ENCODE peak calls at places on chromosomes 5 and 9, in eight cellular contexts. Q is HCT116, U is AG04449, T is AG09309, K is aorta, J is lower leg skin, A is A549, S is tibial nerve. E is an unnamed sample.

GRCh38 chr5:60842859-60843692 is 993 bp downstream of the ELOVL7 start:
- DNase-seq in Q (no peak), U (no peak), T (no peak), K (no peak), J (no peak), A (peak; percentile 13), S (no peak), E (no peak)

GRCh38 chr5:38866362-38867070 is 20.7 kb downstream of the OSMR start:
- DNase-seq in Q (no peak), U (no peak), T (no peak), K (no peak), J (no peak), A (no peak), S (no peak), E (no peak)

GRCh38 chr5:39080597-39081204 is 6.5 kb upstream of the RICTOR start:
- DNase-seq in Q (peak; percentile 60), U (no peak), T (peak; percentile 55), K (peak; percentile 64), J (no peak), A (peak; percentile 64), S (peak; percentile 9), E (no peak)

GRCh38 chr5:152560508-152561137 is 155.5 kb upstream of the NMUR2 start:
- DNase-seq in Q (peak; percentile 18), U (peak; percentile 3), T (no peak), K (peak; percentile 65), J (no peak), A (peak; percentile 4), S (peak; percentile 57), E (no peak)

GRCh38 chr5:14745188-14745563 is 80.7 kb downstream of the OTULIN start:
- DNase-seq in Q (no peak), U (no peak), T (no peak), K (no peak), J (no peak), A (no peak), S (no peak), E (no peak)

GRCh38 chr9:2623046-2623865 is 1.7 kb downstream of the VLDLR start:
- DNase-seq in Q (no peak), U (no peak), T (no peak), K (peak; percentile 66), J (peak; percentile 84), A (peak; percentile 71), S (no peak), E (peak; percentile 87)

GRCh38 chr9:106862115-106862945 is 636 bp upstream of the ZNF462 start:
- DNase-seq in Q (no peak), U (no peak), T (no peak), K (peak; percentile 47), J (no peak), A (peak; percentile 44), S (peak; percentile 26), E (peak; percentile 73)

GRCh38 chr5:94245608-94246007 is 372.8 kb downstream of the KIAA0825 start:
- DNase-seq in Q (no peak), U (no peak), T (peak; percentile 25), K (no peak), J (no peak), A (no peak), S (no peak), E (no peak)

GRCh38 chr5:173232499-173233346 is 2.3 kb downstream of the NKX2-5 start:
- DNase-seq in Q (no peak), U (no peak), T (no peak), K (no peak), J (no peak), A (no peak), S (no peak), E (no peak)

GRCh38 chr5:167967494-167968180 is 323.8 kb upstream of the WWC1 start:
- DNase-seq in Q (no peak), U (no peak), T (no peak), K (no peak), J (no peak), A (no peak), S (no peak), E (no peak)

GRCh38 chr5:61673007-61673735 is 341.1 kb downstream of the ZSWIM6 start:
- DNase-seq in Q (peak; percentile 12), U (no peak), T (peak; percentile 3), K (no peak), J (no peak), A (no peak), S (no peak), E (no peak)

GRCh38 chr5:150648294-150649107 is 8.0 kb downstream of the SYNPO start:
- DNase-seq in Q (no peak), U (no peak), T (no peak), K (peak; percentile 49), J (no peak), A (no peak), S (no peak), E (peak; percentile 70)

GRCh38 chr9:98094851-98095250 is 24.2 kb downstream of the TRIM14 start:
- DNase-seq in Q (no peak), U (no peak), T (no peak), K (no peak), J (no peak), A (no peak), S (no peak), E (no peak)

GRCh38 chr9:137494104-137494544 is 35.0 kb upstream of the NSMF start:
- DNase-seq in Q (no peak), U (no peak), T (no peak), K (no peak), J (no peak), A (no peak), S (no peak), E (no peak)

GRCh38 chr9:113574381-113575262 is 111.1 kb downstream of the RGS3 start:
- DNase-seq in Q (no peak), U (no peak), T (no peak), K (no peak), J (peak; percentile 86), A (no peak), S (no peak), E (peak; percentile 71)

GRCh38 chr9:99693888-99694287 is 127.8 kb upstream of the NR4A3 start:
- DNase-seq in Q (no peak), U (no peak), T (no peak), K (no peak), J (no peak), A (no peak), S (no peak), E (no peak)
- H3K4me3 ChIP-seq in Q (no peak overlapping the region), U (no peak overlapping the region), T (no peak overlapping the region), K (no peak overlapping the region), J (no peak overlapping the region), A (no peak overlapping the region), S (no peak overlapping the region), E (no peak overlapping the region)

GRCh38 chr9:89314955-89315354 is 3.3 kb upstream of the SECISBP2 start:
- DNase-seq in Q (no peak), U (no peak), T (no peak), K (no peak), J (no peak), A (no peak), S (no peak), E (no peak)
- H3K4me3 ChIP-seq in Q (no peak overlapping the region), U (no peak overlapping the region), T (no peak overlapping the region), K (no peak overlapping the region), J (no peak overlapping the region), A (peak overlapping the region; percentile 98), S (no peak overlapping the region), E (no peak overlapping the region)

DNA sequence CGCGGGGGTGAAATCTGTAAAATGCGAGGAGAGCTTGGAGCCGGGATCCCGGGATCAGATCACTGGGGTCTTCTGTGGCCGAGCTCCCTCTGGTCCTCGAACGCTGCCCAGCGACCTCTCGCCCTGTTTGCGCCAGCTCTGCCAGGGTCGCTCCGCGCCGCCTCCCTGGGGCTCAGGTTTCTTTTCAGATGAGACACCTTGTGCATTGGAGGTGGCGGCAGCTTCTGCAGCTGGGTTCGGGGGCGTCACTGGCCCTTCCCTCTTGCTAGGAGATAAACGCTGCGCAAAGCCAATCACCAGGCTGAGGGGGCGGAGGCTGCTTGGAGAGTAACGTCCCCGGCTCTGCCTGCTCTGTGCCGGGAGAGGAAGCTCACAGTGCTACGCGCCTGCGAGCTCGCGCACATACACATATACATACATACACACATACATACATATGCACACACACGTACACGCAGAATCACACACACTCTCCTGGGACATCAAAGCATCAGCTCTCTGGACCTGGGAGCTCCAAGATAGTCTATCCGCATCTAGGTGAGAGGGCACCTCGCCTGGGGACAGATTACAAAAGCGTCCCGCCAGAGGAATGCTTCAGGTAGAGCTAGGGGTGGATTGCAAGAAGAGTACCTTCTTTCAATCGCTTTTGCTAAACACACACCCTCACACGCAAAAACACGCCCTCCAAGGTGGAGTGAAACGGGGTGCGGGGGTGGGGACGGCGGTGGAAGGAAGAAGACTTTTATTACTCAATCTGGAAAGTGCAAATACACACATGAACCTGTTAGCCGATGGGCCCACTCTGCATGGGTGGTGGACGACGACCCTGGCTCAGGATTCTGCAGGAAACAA is at the start of gene ST8SIA4:
- DNase-seq in Q (no peak), U (no peak), T (no peak), K (peak; percentile 93), J (peak; percentile 95), A (no peak), S (peak; percentile 70), E (peak; percentile 79)
- H3K4me3 ChIP-seq in Q (no peak within 1 kb of the TSS), U (peak within 1 kb of the TSS; percentile 41), T (peak within 1 kb of the TSS; percentile 36), K (peak within 1 kb of the TSS; percentile 52), J (peak within 1 kb of the TSS; percentile 36), A (peak within 1 kb of the TSS; percentile 63), S (peak within 1 kb of the TSS; percentile 53), E (peak within 1 kb of the TSS; percentile 62)

GRCh38 chr5:44389410-44389879 is at the start of gene FGF10:
- DNase-seq in Q (no peak), U (no peak), T (no peak), K (peak; percentile 47), J (peak; percentile 83), A (no peak), S (peak; percentile 22), E (peak; percentile 73)

GRCh38 chr5:44390332-44390731 is 1.1 kb upstream of the FGF10 start:
- DNase-seq in Q (no peak), U (no peak), T (no peak), K (no peak), J (no peak), A (no peak), S (no peak), E (no peak)

GRCh38 chr5:44387911-44388310 is 1.3 kb downstream of the FGF10 start:
- DNase-seq in Q (no peak), U (no peak), T (no peak), K (no peak), J (no peak), A (no peak), S (no peak), E (no peak)

GRCh38 chr5:44387391-44387790 is 1.8 kb downstream of the FGF10 start:
- DNase-seq in Q (no peak), U (no peak), T (no peak), K (no peak), J (no peak), A (no peak), S (no peak), E (no peak)

DNA sequence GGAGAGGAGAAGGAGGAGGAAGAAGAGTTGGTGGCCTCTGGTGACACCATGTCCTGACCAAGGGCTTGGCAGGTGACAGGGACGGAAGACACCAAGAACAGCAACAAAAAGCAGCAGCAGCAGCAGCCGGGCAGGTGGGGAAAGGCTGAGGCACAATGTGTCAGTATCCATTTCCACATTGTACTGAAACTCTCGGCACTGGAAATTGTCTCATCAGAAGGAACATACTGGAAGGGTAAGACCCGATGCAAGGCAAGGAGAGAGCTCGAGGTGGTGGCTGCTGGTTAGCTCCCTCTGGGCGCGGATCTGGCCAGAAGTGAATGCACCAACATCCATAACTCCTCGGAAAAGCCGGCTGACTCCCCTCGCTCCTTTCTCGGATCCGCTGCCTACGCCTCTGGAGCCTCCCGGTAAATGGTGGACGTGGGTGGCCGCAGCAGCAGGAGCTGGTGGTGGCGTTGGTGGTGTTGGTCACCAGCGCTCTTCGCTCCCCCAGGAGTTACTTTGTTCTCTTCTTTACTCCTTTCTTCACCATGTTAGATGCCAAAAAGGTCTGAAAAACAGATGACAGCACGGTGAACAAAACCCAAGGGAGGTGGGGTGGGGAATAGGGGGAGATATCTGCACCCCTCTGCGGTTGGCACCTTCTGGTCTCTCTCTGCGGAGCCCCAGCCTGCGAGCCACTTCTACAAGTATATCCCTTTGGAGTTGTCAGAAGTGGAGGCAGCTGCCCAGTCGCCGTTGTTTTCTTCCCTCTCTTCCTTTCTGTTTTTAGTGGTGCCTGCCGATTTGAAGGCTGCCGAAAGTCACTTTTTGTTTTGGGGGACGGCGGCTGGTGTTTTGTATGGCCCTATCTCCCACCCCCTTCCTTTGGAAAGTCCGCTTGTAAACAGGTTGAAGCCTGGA is 463 bp downstream of the FGF10 start:
- DNase-seq in Q (no peak), U (no peak), T (no peak), K (peak; percentile 42), J (peak; percentile 81), A (no peak), S (peak; percentile 18), E (peak; percentile 73)
- H3K4me3 ChIP-seq in Q (no peak overlapping the region), U (peak overlapping the region; percentile 35), T (peak overlapping the region; percentile 45), K (peak overlapping the region; percentile 64), J (peak overlapping the region; percentile 13), A (peak overlapping the region; percentile 19), S (peak overlapping the region; percentile 43), E (peak overlapping the region; percentile 72)